ENCODE peak calls at places on chromosomes 6 and 20, in five cellular contexts. I is mucosa of descending colon; B is stimulated activated CD4-positive, alpha-beta T cell treated with anti-CD3 and anti-CD28 coated beads, TNF-alpha, amount 100 ng/mL, for 24 hours; F is BE2C; Z is IMR-90. O is an unnamed sample.

GRCh38 chr6:106206905-106207304 is 118.7 kb downstream of the ATG5 start:
- DNase-seq in Z (no peak), F (no peak), B (no peak), I (no peak), O (no peak)

GRCh38 chr6:169970306-169970988 is 219.0 kb downstream of the ERMARD start:
- DNase-seq in Z (no peak), F (no peak), B (no peak), I (peak), O (no peak)

GRCh38 chr6:152270301-152270925 is 366.7 kb downstream of the SYNE1 start:
- DNase-seq in B (no peak), I (no peak), Z (peak), F (no peak), O (peak)

GRCh38 chr20:62363920-62364851 is 2.9 kb downstream of the LAMA5 start:
- DNase-seq in I (peak), B (no peak), F (peak), Z (no peak), O (peak)

GRCh38 chr20:34543457-34544056 is 15.0 kb upstream of the MAP1LC3A start:
- DNase-seq in Z (no peak), B (no peak), F (no peak), I (peak), O (no peak)

GRCh38 chr6:147310511-147310910 is 106.3 kb downstream of the STXBP5 start:
- DNase-seq in Z (no peak), I (no peak), F (no peak), B (no peak), O (no peak)

GRCh38 chr6:87674286-87674685 is 27.7 kb downstream of the AKIRIN2 start:
- DNase-seq in F (no peak), B (no peak), Z (no peak), I (no peak), O (no peak)

GRCh38 chr6:10146723-10147451 is 268.0 kb downstream of the TFAP2A start:
- DNase-seq in Z (peak), B (no peak), I (no peak), F (peak), O (peak)

GRCh38 chr6:46044876-46045617 is 29.4 kb upstream of the CLIC5 start:
- DNase-seq in I (no peak), Z (peak), F (no peak), B (no peak), O (peak)

GRCh38 chr6:157305676-157306653 is 17.4 kb downstream of the TMEM242 start:
- DNase-seq in I (no peak), Z (no peak), F (no peak), B (no peak), O (no peak)

GRCh38 chr6:98498891-98499290 is 335.5 kb upstream of the POU3F2 start:
- DNase-seq in Z (no peak), F (no peak), B (no peak), I (no peak), O (no peak)

GRCh38 chr20:49672109-49672681 is 41.5 kb downstream of the B4GALT5 start:
- DNase-seq in Z (no peak), F (no peak), B (no peak), I (no peak), O (no peak)

GRCh38 chr6:144351741-144352140 is 66.6 kb downstream of the UTRN start:
- DNase-seq in B (no peak), F (no peak), I (no peak), Z (no peak), O (no peak)

GRCh38 chr20:59948828-59949720 is 8.9 kb downstream of the FAM217B start:
- DNase-seq in Z (peak), B (no peak), F (peak), I (no peak), O (peak)

GRCh38 chr20:54062812-54063280 is 7.5 kb downstream of the BCAS1 start:
- DNase-seq in Z (peak), F (no peak), I (no peak), B (no peak), O (peak)

GRCh38 chr6:108576724-108577123 is 16.0 kb downstream of the FOXO3 start:
- DNase-seq in B (no peak), Z (no peak), F (no peak), I (no peak), O (no peak)

GRCh38 chr6:119647309-119647708 is 297.7 kb upstream of the MAN1A1 start:
- DNase-seq in F (no peak), Z (no peak), I (no peak), B (no peak), O (no peak)

GRCh38 chr20:8658103-8658502 is 410.8 kb upstream of the PLCB4 start:
- DNase-seq in B (no peak), I (no peak), Z (no peak), F (no peak), O (no peak)

GRCh38 chr6:111874030-111874425 is 776 bp upstream of the FYN start:
- DNase-seq in I (no peak), B (peak), F (peak), Z (peak), O (no peak)

GRCh38 chr6:32662836-32663235 is 3.6 kb downstream of the HLA-DQB1 start:
- DNase-seq in B (no peak), I (no peak), F (no peak), Z (no peak), O (no peak)

O was measured in mesenchymal stem cell.